ENCODE peak calls at places on chromosome 6, in nine cellular contexts. I is breast epithelium, L is endothelial cell of umbilical vein, X is uterus, P is Peyer's patch, U is heart left ventricle, H is NB4, E is A549, R is upper lobe of left lung. D is an unnamed sample.

GRCh38 chr6:25035451-25036435 is 100.0 kb upstream of the RIPOR2 start:
- DNase-seq in I (no peak), L (no peak), X (no peak), P (no peak), U (no peak), H (no peak), E (no peak), R (no peak), D (no peak)

GRCh38 chr6:168239374-168239773 is 80.2 kb downstream of the DACT2 start:
- DNase-seq in I (no peak), L (no peak), X (no peak), P (no peak), U (no peak), H (no peak), E (no peak), R (no peak), D (no peak)

GRCh38 chr6:29011276-29011734 is 6.2 kb upstream of the ZNF311 start:
- DNase-seq in I (no peak), L (peak), X (peak), P (peak), U (peak), H (peak), E (peak), R (peak), D (no peak)

GRCh38 chr6:33324139-33324538 is 6.6 kb upstream of the ZBTB22 start:
- DNase-seq in I (no peak), L (no peak), X (no peak), P (no peak), U (no peak), H (peak), E (no peak), R (no peak), D (no peak)

GRCh38 chr6:2412731-2413130 is 167.3 kb upstream of the GMDS start:
- DNase-seq in I (no peak), L (peak), X (no peak), P (no peak), U (no peak), H (no peak), E (no peak), R (no peak), D (no peak)

GRCh38 chr6:53313784-53314382 is 34.9 kb downstream of the ELOVL5 start:
- DNase-seq in I (no peak), L (peak), X (no peak), P (no peak), U (no peak), H (no peak), E (no peak), R (no peak), D (no peak)

GRCh38 chr6:125203395-125203794 is 49.8 kb downstream of the TPD52L1 start:
- DNase-seq in I (no peak), L (no peak), X (no peak), P (no peak), U (no peak), H (no peak), E (no peak), R (no peak), D (no peak)

GRCh38 chr6:129331450-129332138 is 378.4 kb downstream of the ARHGAP18 start:
- DNase-seq in I (no peak), L (peak), X (no peak), P (no peak), U (no peak), H (no peak), E (no peak), R (no peak), D (no peak)

GRCh38 chr6:35152067-35152707 is 11.0 kb upstream of the TCP11 start:
- DNase-seq in I (no peak), L (no peak), X (no peak), P (no peak), U (no peak), H (peak), E (no peak), R (no peak), D (no peak)

GRCh38 chr6:88477411-88477810 is 311.3 kb upstream of the CNR1 start:
- DNase-seq in I (no peak), L (no peak), X (no peak), P (no peak), U (no peak), H (no peak), E (no peak), R (no peak), D (no peak)

GRCh38 chr6:15285682-15286294 is 39.9 kb downstream of the JARID2 start:
- DNase-seq in I (no peak), L (peak), X (no peak), P (peak), U (no peak), H (peak), E (no peak), R (no peak), D (no peak)

GRCh38 chr6:13535306-13535705 is 39.1 kb upstream of the SIRT5 start:
- DNase-seq in I (no peak), L (no peak), X (no peak), P (no peak), U (no peak), H (no peak), E (no peak), R (no peak), D (no peak)

GRCh38 chr6:3750324-3751018 is 1.0 kb downstream of the PXDC1 start:
- DNase-seq in I (peak), L (peak), X (peak), P (peak), U (peak), H (no peak), E (no peak), R (peak), D (no peak)

GRCh38 chr6:90599151-90599550 is 12.3 kb upstream of the MAP3K7 start:
- DNase-seq in I (no peak), L (no peak), X (no peak), P (no peak), U (no peak), H (no peak), E (no peak), R (no peak), D (no peak)

GRCh38 chr6:168440520-168441433 is at the start of gene SMOC2:
- DNase-seq in I (no peak), L (no peak), X (peak), P (no peak), U (peak), H (no peak), E (no peak), R (peak), D (no peak)

GRCh38 chr6:41638002-41638800 is at the start of gene MDFI:
- DNase-seq in I (no peak), L (peak), X (peak), P (no peak), U (peak), H (no peak), E (no peak), R (peak), D (no peak)

GRCh38 chr6:90216081-90216977 is 80.3 kb downstream of the BACH2 start:
- DNase-seq in I (no peak), L (peak), X (no peak), P (peak), U (no peak), H (peak), E (no peak), R (no peak), D (no peak)

DNA sequence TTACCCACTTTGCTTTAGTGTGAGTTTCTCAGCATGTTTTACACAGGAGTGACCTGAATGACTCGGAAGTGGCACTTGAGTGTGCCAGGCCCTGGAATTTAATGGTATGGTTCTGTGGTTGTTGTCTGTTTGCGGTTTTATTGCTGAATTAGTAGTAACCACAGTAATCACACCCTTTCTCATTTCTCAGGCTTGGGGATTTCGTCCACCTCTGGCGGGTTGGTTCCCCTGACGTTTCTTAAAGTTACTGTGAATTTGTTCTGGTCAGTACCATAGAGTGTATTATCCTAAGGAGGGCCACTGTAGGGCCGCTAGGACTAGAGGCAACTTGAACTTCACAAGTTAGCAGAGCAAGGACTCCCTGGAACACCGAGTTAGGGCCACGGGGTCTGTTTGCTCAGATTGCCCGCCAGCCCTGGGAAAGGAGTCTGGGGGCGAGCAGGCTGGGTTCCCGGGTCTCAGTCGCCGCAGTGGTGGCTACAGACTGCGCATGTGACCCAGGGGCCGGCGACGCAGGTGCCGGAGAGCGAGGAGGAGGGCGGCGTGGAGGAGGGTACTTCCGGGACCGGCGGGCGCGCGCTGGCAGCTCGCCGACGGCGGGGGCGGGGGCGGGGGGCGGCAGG is 546 bp upstream of the KLHL32 start:
- DNase-seq in I (no peak), L (peak), X (no peak), P (no peak), U (no peak), H (no peak), E (no peak), R (no peak), D (no peak)
- TF ChIP-seq POLR2A in I (no peak), L (no peak), X (no peak), P (no peak), U (no peak), H (peak), E (no peak), R (peak), D (no peak)

GRCh38 chr6:134520181-134521115 is 202.5 kb upstream of the SGK1 start:
- DNase-seq in I (no peak), L (peak), X (no peak), P (no peak), U (no peak), H (no peak), E (no peak), R (no peak), D (no peak)
- TF ChIP-seq POLR2A in I (no peak), L (no peak), X (no peak), P (no peak), U (no peak), H (no peak), E (no peak), R (no peak), D (no peak)

GRCh38 chr6:32190946-32191677 is 1.1 kb upstream of the PBX2 start:
- DNase-seq in I (no peak), L (no peak), X (no peak), P (no peak), U (peak), H (no peak), E (no peak), R (no peak), D (no peak)

GRCh38 chr6:32191696-32192607 is 491 bp downstream of the GPSM3 start:
- DNase-seq in I (no peak), L (no peak), X (no peak), P (no peak), U (peak), H (no peak), E (no peak), R (no peak), D (no peak)

GRCh38 chr6:32189082-32189741 is 790 bp downstream of the PBX2 start:
- DNase-seq in I (no peak), L (no peak), X (no peak), P (no peak), U (no peak), H (no peak), E (no peak), R (no peak), D (no peak)

GRCh38 chr6:32189742-32190053 is 304 bp downstream of the PBX2 start:
- DNase-seq in I (no peak), L (no peak), X (peak), P (no peak), U (no peak), H (no peak), E (no peak), R (peak), D (no peak)

DNA sequence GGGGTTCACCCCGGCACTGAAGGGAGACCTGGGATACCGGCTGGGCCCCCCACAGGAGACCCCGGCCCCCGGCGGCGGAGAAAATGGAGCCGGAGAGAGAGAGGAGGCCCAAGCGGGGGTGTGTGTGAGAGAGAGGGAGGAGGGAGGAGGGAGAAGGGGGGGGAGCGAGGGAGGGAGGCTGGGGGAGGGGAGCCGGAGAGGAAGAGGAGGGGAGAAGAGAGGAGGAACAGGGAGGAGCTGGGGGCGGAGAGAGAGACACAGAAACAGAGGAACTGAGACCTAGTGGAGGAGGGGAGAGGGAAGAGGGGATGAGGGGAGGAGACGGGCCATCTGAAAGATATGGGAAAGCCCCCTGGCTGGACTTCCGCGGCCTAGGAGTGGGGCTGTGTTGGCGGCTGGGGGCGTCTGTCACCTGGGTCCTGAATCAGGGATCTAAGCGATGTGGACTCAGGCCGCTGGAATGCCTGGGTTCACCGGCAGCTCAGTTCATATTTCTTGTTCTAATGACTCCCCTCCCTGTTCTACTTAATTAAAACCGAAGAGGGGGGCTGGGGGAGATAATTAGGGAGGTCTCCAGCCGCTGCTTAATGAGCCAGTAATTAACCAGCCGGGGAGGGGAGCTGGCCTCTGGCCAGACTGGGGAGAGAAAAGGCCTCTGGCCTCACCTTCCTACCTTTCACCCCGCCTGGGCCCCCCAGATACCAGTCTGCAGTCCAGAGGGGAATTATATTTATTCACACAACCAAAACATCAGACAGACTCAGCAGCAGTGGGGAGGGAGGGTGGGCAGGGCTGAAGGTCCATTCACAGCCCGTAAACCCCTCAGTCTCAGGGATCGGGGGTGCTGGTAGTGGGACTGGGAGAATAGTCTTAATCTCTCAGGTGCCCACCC is at the start of gene PBX2:
- DNase-seq in I (peak), L (peak), X (peak), P (peak), U (peak), H (peak), E (peak), R (no peak), D (peak)
- TF ChIP-seq POLR2A in I (peak), L (peak), X (peak), P (peak), U (no peak), H (peak), E (peak), R (peak), D (peak)

GRCh38 chr6:165886169-165886568 is 223.1 kb upstream of the PDE10A start:
- DNase-seq in I (no peak), L (no peak), X (no peak), P (no peak), U (no peak), H (no peak), E (no peak), R (no peak), D (no peak)

GRCh38 chr6:165881812-165882211 is 218.8 kb upstream of the PDE10A start:
- DNase-seq in I (no peak), L (no peak), X (no peak), P (no peak), U (no peak), H (no peak), E (no peak), R (no peak), D (no peak)

GRCh38 chr6:165880721-165881120 is 217.7 kb upstream of the PDE10A start:
- DNase-seq in I (no peak), L (no peak), X (no peak), P (no peak), U (no peak), H (no peak), E (no peak), R (no peak), D (no peak)

GRCh38 chr6:165883851-165884640 is 221.0 kb upstream of the PDE10A start:
- DNase-seq in I (no peak), L (no peak), X (no peak), P (no peak), U (no peak), H (no peak), E (no peak), R (no peak), D (no peak)

GRCh38 chr6:165884813-165885765 is 222.0 kb upstream of the PDE10A start:
- DNase-seq in I (peak), L (peak), X (peak), P (peak), U (peak), H (peak), E (peak), R (peak), D (no peak)
- TF ChIP-seq POLR2A in I (no peak), L (no peak), X (no peak), P (no peak), U (no peak), H (no peak), E (no peak), R (no peak), D (no peak)

GRCh38 chr6:158631678-158632537 is 12.6 kb downstream of the DYNLT1 start:
- DNase-seq in I (no peak), L (peak), X (peak), P (peak), U (peak), H (peak), E (peak), R (peak), D (no peak)
- TF ChIP-seq POLR2A in I (no peak), L (peak), X (no peak), P (peak), U (no peak), H (no peak), E (no peak), R (no peak), D (no peak)

GRCh38 chr6:107248147-107248546 is 132.8 kb upstream of the BEND3 start:
- DNase-seq in I (no peak), L (no peak), X (no peak), P (no peak), U (no peak), H (no peak), E (no peak), R (no peak), D (no peak)

GRCh38 chr6:107244742-107245470 is 129.6 kb upstream of the BEND3 start:
- DNase-seq in I (no peak), L (no peak), X (no peak), P (no peak), U (no peak), H (no peak), E (no peak), R (no peak), D (no peak)

GRCh38 chr6:107244082-107244741 is 128.9 kb upstream of the BEND3 start:
- DNase-seq in I (no peak), L (no peak), X (no peak), P (no peak), U (no peak), H (no peak), E (no peak), R (no peak), D (no peak)

GRCh38 chr6:107246972-107247615 is 131.8 kb upstream of the BEND3 start:
- DNase-seq in I (no peak), L (no peak), X (no peak), P (no peak), U (no peak), H (no peak), E (no peak), R (no peak), D (no peak)

DNA sequence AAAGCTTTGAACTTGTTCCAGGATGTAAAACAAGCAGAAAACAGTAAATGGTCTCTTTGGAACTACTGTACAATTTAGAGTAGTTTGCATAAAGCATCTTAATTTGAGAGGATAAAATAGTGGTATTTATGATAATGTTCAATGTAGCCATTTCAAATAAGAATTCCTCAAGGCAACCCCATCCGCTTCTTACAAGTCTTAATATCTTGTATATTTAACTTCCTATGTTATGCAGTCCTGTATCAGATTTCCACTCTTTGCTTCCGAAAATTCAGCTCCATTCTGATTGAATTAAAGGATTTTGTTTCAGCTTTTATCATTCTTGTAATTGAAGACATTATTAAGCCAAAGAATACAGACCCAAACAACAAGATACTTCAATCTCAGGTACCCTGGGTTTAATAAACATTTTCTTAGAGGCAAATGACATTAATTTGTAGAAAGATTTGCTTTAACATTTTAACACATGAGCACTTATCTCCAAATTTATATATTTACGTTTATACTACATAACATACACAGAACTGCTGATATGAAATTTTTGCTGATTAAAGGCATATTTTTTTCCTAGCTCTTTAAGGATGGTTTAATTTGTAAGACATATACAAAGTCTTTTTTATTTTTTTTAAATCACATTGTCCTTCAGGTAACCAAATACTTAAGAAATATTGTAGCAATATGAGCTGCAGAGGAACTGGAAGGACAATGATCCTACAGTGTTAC is 131.1 kb upstream of the BEND3 start:
- DNase-seq in I (no peak), L (no peak), X (no peak), P (no peak), U (no peak), H (no peak), E (no peak), R (no peak), D (no peak)
- TF ChIP-seq POLR2A in I (no peak), L (no peak), X (no peak), P (no peak), U (no peak), H (no peak), E (no peak), R (no peak), D (no peak)

D was measured in esophagus squamous epithelium.